ENCODE peak calls at places on chromosome 4, in six cellular contexts. L is Peyer's patch, X is ovary, Q is HL-60, C is astrocyte, F is HCT116. G is an unnamed sample. For H3K27me3, the result is how much of the 10 kb centered on the place peaks cover.

GRCh38 chr4:81538712-81539432 is 67.2 kb upstream of the RASGEF1B start:
- DNase-seq in F (no peak), Q (no peak), L (no peak), X (no peak), C (no peak), G (no peak)

GRCh38 chr4:165476214-165477098 is 97.6 kb downstream of the CPE start:
- DNase-seq in L (no peak), C (peak), Q (no peak), F (peak), X (no peak), G (no peak)

GRCh38 chr4:72295966-72296557 is 264.3 kb downstream of the NPFFR2 start:
- DNase-seq in C (peak), F (peak), L (no peak), Q (no peak), X (no peak), G (peak)

GRCh38 chr4:23923840-23924239 is 34.0 kb upstream of the PPARGC1A start:
- DNase-seq in X (no peak), C (no peak), F (no peak), Q (no peak), L (no peak), G (no peak)

GRCh38 chr4:74934016-74934821 is 1.3 kb downstream of the PARM1 start:
- DNase-seq in Q (no peak), C (peak), L (peak), X (peak), F (no peak), G (peak)

GRCh38 chr4:7554885-7555284 is 120.2 kb upstream of the PSAPL1 start:
- DNase-seq in X (no peak), C (no peak), Q (no peak), L (no peak), F (no peak), G (peak)

GRCh38 chr4:16833722-16834121 is 64.7 kb downstream of the LDB2 start:
- DNase-seq in Q (no peak), X (no peak), F (no peak), L (no peak), C (no peak), G (no peak)

GRCh38 chr4:182369211-182369610 is 126.0 kb downstream of the TENM3 start:
- DNase-seq in L (no peak), X (no peak), F (no peak), C (peak), Q (no peak), G (no peak)

GRCh38 chr4:154836030-154836429 is 55.0 kb downstream of the RBM46 start:
- DNase-seq in X (no peak), F (no peak), C (no peak), L (no peak), Q (no peak), G (no peak)

GRCh38 chr4:124903995-124904722 is 191.6 kb upstream of the ANKRD50 start:
- DNase-seq in Q (no peak), C (peak), L (no peak), F (peak), X (peak), G (no peak)

GRCh38 chr4:157521916-157522315 is 301.4 kb downstream of the GRIA2 start:
- DNase-seq in Q (no peak), X (no peak), C (no peak), L (no peak), F (no peak), G (no peak)

GRCh38 chr4:138870739-138871633 is 144.6 kb upstream of the NOCT start:
- DNase-seq in C (peak), L (peak), Q (peak), X (peak), F (peak), G (peak)

GRCh38 chr4:140115140-140115539 is 38.8 kb downstream of the MAML3 start:
- DNase-seq in L (no peak), Q (no peak), F (no peak), C (no peak), X (no peak), G (no peak)

GRCh38 chr4:80219301-80220025 is 22.2 kb downstream of the PRDM8 start:
- DNase-seq in F (no peak), X (no peak), L (no peak), Q (no peak), C (peak), G (no peak)

GRCh38 chr4:93825551-93826216 is 2.9 kb upstream of the ATOH1 start:
- DNase-seq in C (no peak), Q (no peak), F (no peak), X (no peak), L (no peak), G (no peak)
- H3K27me3 ChIP-seq in C (half or more), Q (under half), F (under half), X (under half), L (under half), G (under half)

GRCh38 chr4:3487861-3488260 is 24.8 kb downstream of the DOK7 start:
- DNase-seq in F (no peak), Q (no peak), L (no peak), C (no peak), X (no peak), G (no peak)

GRCh38 chr4:3491681-3492405 is 28.7 kb downstream of the DOK7 start:
- DNase-seq in F (no peak), L (no peak), C (peak), Q (no peak), X (no peak), G (no peak)

GRCh38 chr4:3486556-3487270 is 23.6 kb downstream of the DOK7 start:
- DNase-seq in L (no peak), C (no peak), F (no peak), Q (no peak), X (no peak), G (peak)

GRCh38 chr4:3488791-3489190 is 25.7 kb downstream of the DOK7 start:
- DNase-seq in L (no peak), Q (no peak), F (no peak), C (no peak), X (no peak), G (no peak)

GRCh38 chr4:3489451-3489962 is 26.4 kb downstream of the DOK7 start:
- DNase-seq in C (no peak), L (no peak), Q (no peak), X (no peak), F (no peak), G (peak)
- H3K27me3 ChIP-seq in C (under half), L (under half), Q (under half), X (under half), F (under half), G (under half)

GRCh38 chr4:94461506-94461905 is 9.8 kb downstream of the PDLIM5 start:
- DNase-seq in C (no peak), Q (no peak), L (no peak), F (no peak), X (no peak), G (no peak)

GRCh38 chr4:94455081-94455480 is 3.3 kb downstream of the PDLIM5 start:
- DNase-seq in Q (no peak), X (peak), F (no peak), C (peak), L (peak), G (no peak)

GRCh38 chr4:94457692-94458106 is 6.0 kb downstream of the PDLIM5 start:
- DNase-seq in Q (no peak), L (no peak), C (no peak), F (no peak), X (no peak), G (peak)

GRCh38 chr4:94459462-94460161 is 7.9 kb downstream of the PDLIM5 start:
- DNase-seq in L (no peak), C (no peak), F (no peak), X (no peak), Q (no peak), G (no peak)

GRCh38 chr4:94458682-94459081 is 6.9 kb downstream of the PDLIM5 start:
- DNase-seq in L (no peak), Q (no peak), C (no peak), X (no peak), F (no peak), G (no peak)
- H3K27me3 ChIP-seq in L (under half), Q (under half), C (under half), X (under half), F (under half), G (under half)

GRCh38 chr4:54103190-54103574 is 3.2 kb downstream of the GSX2 start:
- DNase-seq in C (no peak), F (no peak), Q (no peak), X (no peak), L (no peak), G (peak)
- H3K27me3 ChIP-seq in C (half or more), F (under half), Q (half or more), X (under half), L (under half), G (half or more)

DNA sequence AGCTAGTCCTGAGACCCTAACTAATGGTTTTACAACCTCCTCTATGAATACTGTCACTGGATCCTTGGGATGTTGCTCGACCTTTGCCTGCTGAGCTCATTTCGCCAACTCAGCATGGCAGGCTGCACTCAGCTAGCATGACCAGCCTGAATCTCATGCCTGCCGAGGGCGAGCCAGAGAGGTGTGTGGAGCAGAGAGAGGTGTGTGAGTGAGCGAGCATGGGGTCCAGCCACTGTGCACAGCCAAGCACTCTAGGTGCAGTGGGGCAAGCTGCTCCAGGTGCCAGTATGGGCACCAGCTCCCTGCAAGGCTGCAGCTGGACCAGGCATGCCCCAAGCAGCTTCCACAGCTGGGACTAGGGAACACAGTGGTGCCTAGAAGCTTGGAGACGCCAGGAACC is 410.9 kb downstream of the PCDH10 start:
- DNase-seq in F (no peak), L (no peak), C (no peak), X (no peak), Q (no peak), G (no peak)
- H3K27me3 ChIP-seq in F (under half), L (under half), C (under half), X (under half), Q (under half), G (under half)

GRCh38 chr4:3872834-3873313 is 106.7 kb downstream of the ADRA2C start:
- DNase-seq in F (no peak), C (no peak), X (no peak), L (no peak), Q (no peak), G (no peak)
- H3K27me3 ChIP-seq in F (under half), C (under half), X (under half), L (under half), Q (under half), G (under half)